ENCODE peak calls at places on chromosomes 12 and 14, in four cellular contexts. C is WTC11, K is A549, A is K562. Q is an unnamed sample.

GRCh38 chr12:93009533-93009932 is 80.4 kb upstream of the EEA1 start:
- DNase-seq in C (no peak), K (no peak), A (no peak), Q (no peak)

GRCh38 chr14:92917041-92917940 is 5.7 kb upstream of the CHGA start:
- DNase-seq in K (no peak), A (no peak), C (no peak), Q (no peak)

GRCh38 chr12:122874081-122874480 is 21.8 kb downstream of the VPS37B start:
- DNase-seq in C (no peak), A (no peak), K (no peak), Q (no peak)

GRCh38 chr12:45655186-45655585 is 74.3 kb upstream of the ARID2 start:
- DNase-seq in K (peak; percentile 52), C (no peak), A (no peak), Q (peak; percentile 15)

GRCh38 chr14:24895622-24896021 is 154.3 kb downstream of the STXBP6 start:
- DNase-seq in A (no peak), C (no peak), K (no peak), Q (no peak)

GRCh38 chr14:69615471-69616407 is 4.3 kb downstream of the SUSD6 start:
- DNase-seq in A (no peak), K (no peak), C (no peak), Q (no peak)

GRCh38 chr14:103997391-103997790 is 55.1 kb upstream of the RD3L start:
- DNase-seq in K (no peak), A (no peak), C (no peak), Q (no peak)

GRCh38 chr12:121240484-121241202 is 30.7 kb downstream of the P2RX4 start:
- DNase-seq in K (no peak), A (peak; percentile 69), C (peak; percentile 50), Q (no peak)

GRCh38 chr12:1777798-1778197 is 42.6 kb upstream of the LRTM2 start:
- DNase-seq in C (no peak), A (no peak), K (no peak), Q (no peak)

GRCh38 chr14:95361373-95362179 is 41.9 kb upstream of the CLMN start:
- DNase-seq in A (peak; percentile 71), C (peak; percentile 81), K (peak; percentile 53), Q (no peak)

GRCh38 chr14:93032301-93032929 is 83.3 kb downstream of the ITPK1 start:
- DNase-seq in A (no peak), K (peak; percentile 81), C (no peak), Q (no peak)

GRCh38 chr12:48194780-48195179 is 8.3 kb downstream of the OR10AD1 start:
- DNase-seq in A (no peak), C (no peak), K (no peak), Q (no peak)

GRCh38 chr12:132828706-132829534 is at the start of gene GOLGA3:
- DNase-seq in A (peak; percentile 98), C (peak; percentile 95), K (peak; percentile 98), Q (peak; percentile 87)

GRCh38 chr12:6266431-6267006 is 44.0 kb upstream of the PLEKHG6 start:
- DNase-seq in A (no peak), C (no peak), K (no peak), Q (no peak)

GRCh38 chr12:121793501-121793835 is at the start of gene RHOF:
- DNase-seq in C (peak; percentile 69), K (no peak), A (peak; percentile 61), Q (no peak)

GRCh38 chr12:30794020-30794419 is 39.3 kb upstream of the CAPRIN2 start:
- DNase-seq in C (no peak), A (no peak), K (no peak), Q (no peak)

GRCh38 chr12:57694459-57695019 is 607 bp downstream of the OS9 start:
- DNase-seq in C (no peak), K (no peak), A (peak; percentile 56), Q (no peak)

GRCh38 chr12:53044052-53044581 is 5.7 kb upstream of the TNS2 start:
- DNase-seq in A (no peak), C (no peak), K (no peak), Q (peak; percentile 72)

GRCh38 chr14:65783576-65783975 is 371.0 kb downstream of the FUT8 start:
- DNase-seq in A (no peak), K (no peak), C (no peak), Q (no peak)

GRCh38 chr14:54683882-54684794 is 117.2 kb downstream of the SAMD4A start:
- DNase-seq in C (peak; percentile 69), A (no peak), K (no peak), Q (no peak)

GRCh38 chr12:65810036-65810435 is 14.2 kb upstream of the HMGA2 start:
- DNase-seq in K (no peak), A (no peak), C (no peak), Q (no peak)

GRCh38 chr12:27703720-27704452 is 6.7 kb upstream of the MRPS35 start:
- DNase-seq in A (peak; percentile 60), C (peak; percentile 85), K (peak; percentile 88), Q (peak; percentile 75)

GRCh38 chr12:120669055-120669828 is 17.7 kb upstream of the MLEC start:
- DNase-seq in A (no peak), C (peak; percentile 30), K (no peak), Q (no peak)

GRCh38 chr12:115528466-115528865 is 749.0 kb downstream of the MED13L start:
- DNase-seq in C (no peak), A (no peak), K (no peak), Q (no peak)

GRCh38 chr14:91897121-91897701 is 29.9 kb upstream of the TC2N start:
- DNase-seq in C (no peak), A (no peak), K (peak; percentile 56), Q (no peak)

GRCh38 chr14:91896419-91896818 is 29.1 kb upstream of the TC2N start:
- DNase-seq in A (no peak), C (no peak), K (no peak), Q (no peak)

GRCh38 chr14:91899213-91899612 is 31.9 kb upstream of the TC2N start:
- DNase-seq in A (no peak), C (peak; percentile 38), K (peak; percentile 12), Q (no peak)

GRCh38 chr14:91899777-91900176 is 32.4 kb upstream of the TC2N start:
- DNase-seq in A (no peak), K (no peak), C (no peak), Q (no peak)

DNA sequence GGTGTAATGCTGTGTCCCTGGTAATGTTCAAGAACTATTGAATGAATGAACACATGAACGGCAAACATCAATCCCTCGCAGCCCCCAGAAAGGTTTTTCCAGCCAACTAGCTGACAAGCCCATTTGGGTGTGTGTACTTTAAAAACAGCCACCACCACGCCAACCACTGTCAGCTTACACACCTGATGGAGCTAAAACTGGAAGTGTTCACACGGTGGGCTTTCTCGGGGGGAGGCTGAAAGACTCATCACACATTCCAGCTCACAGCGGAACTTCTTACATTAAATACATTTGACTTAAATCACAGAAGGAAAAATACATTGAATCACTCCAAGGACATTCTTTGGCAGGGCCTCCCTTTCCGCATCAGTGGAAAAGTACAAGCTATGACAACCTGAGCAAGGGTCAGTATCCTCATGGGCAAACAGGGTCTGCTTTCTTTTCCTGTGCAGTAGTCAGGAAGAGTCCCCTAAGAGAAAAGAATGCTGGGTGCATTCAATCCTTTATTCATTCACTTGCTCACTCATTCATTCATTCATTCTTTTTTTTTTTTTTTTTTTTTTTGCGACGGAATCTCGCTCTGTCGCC is 31.0 kb upstream of the TC2N start:
- DNase-seq in A (no peak), K (no peak), C (no peak), Q (peak; percentile 66)
- TF ChIP-seq HMGXB4 in A (no peak), K (no peak), C (no peak), Q (no peak)

GRCh38 chr12:16325426-16325825 is 22.0 kb upstream of the MGST1 start:
- DNase-seq in A (no peak), K (no peak), C (no peak), Q (no peak)
- TF ChIP-seq HMGXB4 in A (no peak), K (no peak), C (no peak), Q (no peak)

DNA sequence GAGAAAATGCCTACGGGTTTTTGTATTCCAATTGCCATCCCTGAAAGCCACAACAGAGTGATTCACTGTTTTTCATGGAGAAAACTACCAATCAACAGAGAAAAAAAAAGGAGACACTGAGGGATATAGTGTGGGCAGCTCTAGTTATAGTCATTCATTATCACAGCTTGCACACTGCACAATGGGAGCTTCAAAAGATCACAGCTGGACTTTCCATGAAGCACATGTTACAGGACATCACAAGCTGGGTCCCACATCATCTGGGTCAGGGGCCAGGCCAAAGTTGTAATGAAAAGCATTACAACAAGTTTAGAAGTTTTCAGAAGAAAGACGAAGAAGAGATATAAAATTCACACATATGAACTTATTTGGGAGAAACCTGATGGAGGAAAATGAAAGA is 41.5 kb downstream of the RERG start:
- DNase-seq in A (no peak), K (no peak), C (no peak), Q (no peak)
- TF ChIP-seq HMGXB4 in A (no peak), K (no peak), C (no peak), Q (no peak)

GRCh38 chr12:55724226-55724939 is 4.2 kb downstream of the RDH5 start:
- DNase-seq in K (peak; percentile 82), C (peak; percentile 76), A (peak; percentile 51), Q (peak; percentile 60)
- TF ChIP-seq HMGXB4 in K (no peak), C (no peak), A (no peak), Q (peak; percentile 36)

GRCh38 chr14:34324363-34324795 is 137.7 kb downstream of the SPTSSA start:
- DNase-seq in K (peak; percentile 58), A (peak; percentile 38), C (no peak), Q (peak; percentile 71)
- TF ChIP-seq HMGXB4 in K (no peak), A (no peak), C (no peak), Q (no peak)

GRCh38 chr12:106675651-106676435 is 93.0 kb downstream of the RFX4 start:
- DNase-seq in C (no peak), A (no peak), K (no peak), Q (no peak)
- TF ChIP-seq HMGXB4 in C (no peak), A (no peak), K (no peak), Q (no peak)

DNA sequence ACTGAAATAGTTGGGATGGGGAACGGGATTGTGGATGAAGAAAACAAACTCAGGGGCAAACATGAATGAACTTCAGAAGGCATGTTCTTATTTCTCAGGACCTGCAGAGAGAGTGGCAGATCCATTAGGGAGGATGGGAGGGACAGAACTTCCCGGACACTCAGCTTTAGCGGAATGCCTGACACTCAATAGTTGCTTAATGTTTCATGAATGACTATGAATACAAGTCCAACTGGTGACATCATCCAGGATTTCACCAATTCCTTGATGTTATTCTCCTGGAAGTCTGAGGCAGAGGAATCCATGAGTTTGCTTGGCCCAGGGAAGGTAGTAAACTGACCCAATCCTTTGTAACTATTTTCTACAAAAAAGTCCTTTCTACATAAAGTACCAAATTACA is 37.8 kb upstream of the LRRC10 start:
- DNase-seq in A (no peak), K (peak; percentile 57), C (no peak), Q (peak; percentile 27)
- TF ChIP-seq HMGXB4 in A (no peak), K (no peak), C (no peak), Q (no peak)

GRCh38 chr14:101819251-101819990 is 57.9 kb downstream of the PPP2R5C start:
- DNase-seq in A (no peak), K (no peak), C (no peak), Q (no peak)
- TF ChIP-seq HMGXB4 in A (no peak), K (no peak), C (no peak), Q (no peak)

GRCh38 chr14:81464253-81465001 is 64.3 kb upstream of the STON2 start:
- DNase-seq in C (peak; percentile 42), K (peak; percentile 63), A (peak; percentile 44), Q (peak; percentile 53)
- TF ChIP-seq HMGXB4 in C (no peak), K (no peak), A (no peak), Q (peak; percentile 41)

Q was measured in HepG2.